ENCODE peak calls at places on chromosomes 2 and 18, in seven cellular contexts. P, F, B, K, Q, I and W are unnamed samples. For H3K4me1, the result is how much of the 10 kb centered on the place peaks cover.

GRCh38 chr2:128390256-128390990 is 71.8 kb upstream of the HS6ST1 start:
- DNase-seq in B (peak), F (no peak), K (no peak), Q (no peak), I (no peak), P (no peak), W (no peak)

GRCh38 chr2:153487993-153488562 is 9.5 kb upstream of the RPRM start:
- DNase-seq in Q (no peak), K (no peak), F (no peak), B (no peak), I (no peak), P (no peak), W (no peak)

GRCh38 chr2:239194731-239195317 is 206.0 kb downstream of the HDAC4 start:
- DNase-seq in Q (no peak), K (no peak), F (no peak), P (no peak), B (peak), I (no peak), W (no peak)

GRCh38 chr2:165587335-165587938 is 117.9 kb downstream of the CSRNP3 start:
- DNase-seq in K (no peak), F (no peak), I (peak), P (peak), Q (no peak), B (no peak), W (no peak)

GRCh38 chr2:193368615-193369014 is 1173.9 kb upstream of the TMEFF2 start:
- DNase-seq in K (no peak), B (no peak), Q (no peak), P (no peak), I (no peak), F (no peak), W (no peak)

GRCh38 chr2:113212245-113213060 is 38.7 kb downstream of the PSD4 start:
- DNase-seq in I (no peak), F (no peak), Q (no peak), K (no peak), P (no peak), B (no peak), W (no peak)

GRCh38 chr2:14511541-14511940 is 121.0 kb upstream of the LRATD1 start:
- DNase-seq in I (no peak), B (no peak), F (no peak), Q (no peak), K (no peak), P (no peak), W (no peak)

GRCh38 chr2:82731824-82732223 is 1727.3 kb downstream of the SUCLG1 start:
- DNase-seq in P (no peak), B (no peak), I (no peak), Q (no peak), F (no peak), K (no peak), W (no peak)

GRCh38 chr2:73983322-73984202 is 1.1 kb upstream of the TET3 start:
- DNase-seq in K (peak), B (peak), P (peak), F (peak), I (peak), Q (no peak), W (no peak)

GRCh38 chr2:218026244-218026643 is 23.4 kb upstream of the TNS1 start:
- DNase-seq in P (no peak), I (no peak), F (no peak), Q (no peak), K (peak), B (peak), W (no peak)

GRCh38 chr2:8412082-8412481 is 269.8 kb upstream of the ID2 start:
- DNase-seq in F (no peak), P (no peak), I (peak), Q (no peak), K (peak), B (no peak), W (no peak)

GRCh38 chr2:217856871-217857270 is 145.9 kb downstream of the TNS1 start:
- DNase-seq in B (no peak), K (no peak), P (no peak), I (no peak), Q (no peak), F (no peak), W (no peak)

GRCh38 chr2:240300261-240300821 is 135.1 kb upstream of the GPC1 start:
- DNase-seq in B (peak), Q (no peak), P (no peak), I (no peak), K (no peak), F (no peak), W (no peak)

DNA sequence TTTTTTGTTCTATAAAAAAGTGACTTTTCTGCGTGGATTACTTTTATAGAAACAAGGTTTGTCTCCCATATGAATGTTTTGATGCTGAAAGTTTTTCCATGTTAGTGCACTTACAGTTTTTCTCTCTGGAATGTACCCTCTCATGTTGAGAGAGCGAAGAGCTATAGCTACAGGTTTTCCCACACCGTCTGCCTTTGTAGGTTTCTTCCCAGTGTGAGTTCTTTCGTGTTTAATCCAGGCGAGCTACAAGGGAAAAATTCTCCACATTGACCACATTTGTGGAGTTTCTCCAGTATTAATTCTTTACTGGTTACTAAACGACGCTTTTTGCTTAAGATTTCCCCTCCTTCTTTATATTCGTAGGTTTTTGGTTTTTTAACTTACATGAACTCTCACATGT is 85.1 kb downstream of the ACSL3 start:
- DNase-seq in P (no peak), I (no peak), K (no peak), Q (no peak), B (no peak), F (no peak), W (no peak)
- H3K4me1 ChIP-seq in P (under half), I (under half), K (under half), Q (under half), B (under half), F (under half), W (under half)

DNA sequence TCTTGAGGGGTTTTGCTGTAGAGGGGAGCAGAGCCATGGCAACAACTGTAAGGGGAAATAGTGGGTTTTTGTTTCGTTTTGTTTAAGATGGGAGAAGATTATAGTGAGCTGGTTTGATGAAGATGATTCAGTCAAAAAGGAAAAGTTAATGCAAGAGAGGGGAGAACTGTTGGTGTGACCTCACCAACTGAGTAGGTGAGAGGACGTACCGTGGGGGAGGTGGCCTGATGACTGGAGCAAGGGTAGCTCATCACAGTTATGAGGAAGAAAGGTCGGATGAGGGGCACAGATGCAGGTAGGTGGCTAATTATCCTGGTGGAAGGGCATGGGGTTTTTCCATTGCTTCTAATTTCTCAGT is 10.7 kb downstream of the ITGA6 start:
- DNase-seq in K (no peak), I (peak), F (peak), Q (peak), B (no peak), P (no peak), W (no peak)
- H3K4me1 ChIP-seq in K (under half), I (half or more), F (half or more), Q (half or more), B (under half), P (under half), W (under half)

GRCh38 chr18:10482363-10482984 is 28.0 kb downstream of the APCDD1 start:
- DNase-seq in P (no peak), F (no peak), K (no peak), Q (no peak), I (no peak), B (peak), W (no peak)

GRCh38 chr18:10482985-10483949 is 28.8 kb downstream of the APCDD1 start:
- DNase-seq in F (no peak), Q (no peak), B (no peak), I (no peak), P (peak), K (no peak), W (no peak)

GRCh38 chr18:10488022-10488421 is 33.6 kb downstream of the APCDD1 start:
- DNase-seq in F (no peak), B (no peak), K (no peak), Q (no peak), P (no peak), I (no peak), W (no peak)

GRCh38 chr18:10487161-10487560 is 32.7 kb downstream of the APCDD1 start:
- DNase-seq in P (peak), F (no peak), B (no peak), Q (no peak), I (no peak), K (no peak), W (no peak)

DNA sequence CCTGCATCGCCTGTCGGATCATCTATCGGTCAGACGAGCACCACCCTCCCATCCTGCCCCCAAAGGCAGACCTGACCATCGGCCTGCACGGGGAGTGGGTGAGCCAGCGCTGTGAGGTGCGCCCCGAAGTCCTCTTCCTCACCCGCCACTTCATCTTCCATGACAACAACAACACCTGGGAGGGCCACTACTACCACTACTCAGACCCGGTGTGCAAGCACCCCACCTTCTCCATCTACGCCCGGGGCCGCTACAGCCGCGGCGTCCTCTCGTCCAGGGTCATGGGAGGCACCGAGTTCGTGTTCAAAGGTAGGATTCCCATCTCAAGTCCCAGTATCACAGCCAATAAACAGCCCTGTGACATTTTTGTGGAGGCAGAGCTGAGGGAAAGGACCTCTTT is 31.0 kb downstream of the APCDD1 start:
- DNase-seq in K (no peak), Q (no peak), P (no peak), B (no peak), I (no peak), F (no peak), W (no peak)
- H3K4me1 ChIP-seq in K (under half), Q (under half), P (under half), B (under half), I (under half), F (under half), W (under half)

DNA sequence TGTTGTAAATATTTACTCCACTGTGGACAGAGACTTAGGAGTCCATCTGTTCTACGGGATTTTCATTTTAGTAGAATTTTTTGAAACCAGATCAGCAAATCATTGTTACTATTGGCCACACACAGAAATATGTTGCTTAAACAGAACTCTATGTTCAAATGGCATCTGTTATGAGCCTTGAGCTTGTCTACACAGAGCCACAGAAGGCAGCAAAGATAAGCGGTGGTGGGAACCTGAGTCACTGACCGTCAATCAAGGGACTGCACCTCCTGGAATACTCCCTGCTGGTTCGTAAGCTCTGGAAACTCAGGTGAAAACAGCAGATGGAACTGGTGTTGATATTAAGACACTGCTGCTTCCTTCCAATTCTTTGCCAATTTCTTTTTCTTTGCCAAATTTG is 156.8 kb downstream of the TMEM200C start:
- DNase-seq in Q (no peak), K (no peak), B (no peak), F (no peak), I (no peak), P (no peak), W (peak)
- H3K4me1 ChIP-seq in Q (under half), K (under half), B (under half), F (under half), I (under half), P (under half), W (under half)

GRCh38 chr2:181371195-181371594 is 86.0 kb upstream of the ITGA4 start:
- DNase-seq in P (no peak), B (no peak), Q (no peak), I (no peak), F (no peak), K (no peak), W (no peak)
- H3K4me1 ChIP-seq in P (under half), B (under half), Q (under half), I (under half), F (under half), K (under half), W (under half)

GRCh38 chr18:58359226-58360019 is 269.5 kb downstream of the ALPK2 start:
- DNase-seq in Q (no peak), P (no peak), K (no peak), I (no peak), B (no peak), F (no peak), W (no peak)
- H3K4me1 ChIP-seq in Q (under half), P (under half), K (under half), I (under half), B (under half), F (under half), W (under half)